ENCODE peak calls at places on chromosomes 16 and 17, in seven cellular contexts. S, H, I, U, P, M and B are unnamed samples.

GRCh38 chr17:75872434-75873351 is 5.7 kb downstream of the TRIM47 start:
- DNase-seq in S (peak), H (peak), I (no peak), U (peak), P (peak), M (peak), B (peak)

GRCh38 chr16:19861811-19862327 is 22.8 kb downstream of the GPRC5B start:
- DNase-seq in S (no peak), H (no peak), I (no peak), U (peak), P (no peak), M (no peak), B (peak)

GRCh38 chr17:74152591-74153455 is 50.7 kb upstream of the RPL38 start:
- DNase-seq in S (no peak), H (no peak), I (no peak), U (no peak), P (peak), M (no peak), B (no peak)

GRCh38 chr16:5480796-5481195 is 383.2 kb upstream of the EEF2KMT start:
- DNase-seq in S (no peak), H (no peak), I (no peak), U (no peak), P (no peak), M (no peak), B (no peak)

GRCh38 chr17:29760279-29760721 is 137.6 kb upstream of the CORO6 start:
- DNase-seq in S (no peak), H (no peak), I (peak), U (no peak), P (no peak), M (no peak), B (peak)

GRCh38 chr16:15971435-15971805 is 22.0 kb downstream of the ABCC1 start:
- DNase-seq in S (no peak), H (no peak), I (no peak), U (no peak), P (no peak), M (no peak), B (peak)

GRCh38 chr16:47916266-47916665 is 239.5 kb downstream of the ABCC12 start:
- DNase-seq in S (no peak), H (no peak), I (no peak), U (no peak), P (no peak), M (no peak), B (no peak)

GRCh38 chr17:78128616-78129384 is at the start of gene TMC6:
- DNase-seq in S (peak), H (peak), I (no peak), U (peak), P (peak), M (peak), B (peak)

GRCh38 chr16:64206877-64207276 is 915.0 kb downstream of the CDH11 start:
- DNase-seq in S (no peak), H (no peak), I (no peak), U (no peak), P (no peak), M (no peak), B (no peak)

GRCh38 chr17:29584452-29585079 is 4.9 kb downstream of the GIT1 start:
- DNase-seq in S (no peak), H (no peak), I (no peak), U (no peak), P (peak), M (no peak), B (peak)

GRCh38 chr17:14209215-14209614 is 27.4 kb downstream of the CDRT15 start:
- DNase-seq in S (no peak), H (no peak), I (no peak), U (no peak), P (no peak), M (peak), B (no peak)

GRCh38 chr16:73510852-73511251 is 462.9 kb upstream of the ZFHX3 start:
- DNase-seq in S (peak), H (no peak), I (no peak), U (no peak), P (no peak), M (no peak), B (no peak)
- TF ChIP-seq POLR2AphosphoS5 in S (no peak), H (no peak), I (no peak), U (no peak), P (no peak), M (no peak), B (no peak)

DNA sequence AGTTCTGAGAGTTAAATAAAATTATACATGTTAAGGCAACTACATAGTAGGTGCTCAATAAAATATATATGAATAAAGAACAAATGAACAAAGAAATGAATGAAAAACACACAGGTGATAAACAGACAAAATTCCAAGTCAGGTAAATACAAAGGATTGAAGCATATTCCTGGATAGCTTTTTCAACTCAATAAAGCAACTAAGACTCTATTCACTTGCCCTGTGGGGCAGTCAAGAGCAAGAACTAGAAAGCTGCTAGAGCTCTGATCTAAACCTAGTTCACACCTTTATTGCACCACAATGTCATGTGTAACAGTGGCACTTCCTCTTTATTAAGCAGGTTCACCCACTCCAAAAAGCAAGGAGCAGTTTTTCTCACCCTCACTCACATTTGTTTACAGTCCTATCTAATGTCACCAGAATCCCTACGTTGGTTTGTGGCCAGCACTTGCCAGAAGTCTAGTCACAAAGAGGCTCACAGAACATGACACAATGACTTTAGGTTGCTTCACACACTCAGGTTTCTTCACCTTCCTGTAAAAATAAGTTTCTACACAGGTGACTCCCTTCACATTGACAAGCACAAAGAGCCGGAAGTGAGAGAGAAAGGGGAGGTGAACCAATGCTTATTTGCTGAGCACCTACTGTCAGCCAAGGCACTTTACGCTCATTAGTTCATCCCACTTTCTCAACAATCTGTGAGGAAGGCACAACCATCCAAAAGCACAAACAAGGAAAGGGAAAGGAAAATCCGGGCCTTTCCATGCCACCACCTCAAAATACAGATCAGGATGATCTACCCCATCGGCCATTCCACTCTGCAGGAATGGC is 70.8 kb downstream of the XPO6 start:
- DNase-seq in S (peak), H (peak), I (peak), U (no peak), P (no peak), M (peak), B (peak)
- TF ChIP-seq POLR2AphosphoS5 in S (no peak), H (peak), I (peak), U (no peak), P (no peak), M (no peak), B (no peak)

GRCh38 chr17:7177210-7177953 is 1.8 kb downstream of the ASGR1 start:
- DNase-seq in S (peak), H (peak), I (no peak), U (peak), P (no peak), M (peak), B (peak)
- TF ChIP-seq POLR2AphosphoS5 in S (no peak), H (no peak), I (no peak), U (no peak), P (no peak), M (no peak), B (no peak)

DNA sequence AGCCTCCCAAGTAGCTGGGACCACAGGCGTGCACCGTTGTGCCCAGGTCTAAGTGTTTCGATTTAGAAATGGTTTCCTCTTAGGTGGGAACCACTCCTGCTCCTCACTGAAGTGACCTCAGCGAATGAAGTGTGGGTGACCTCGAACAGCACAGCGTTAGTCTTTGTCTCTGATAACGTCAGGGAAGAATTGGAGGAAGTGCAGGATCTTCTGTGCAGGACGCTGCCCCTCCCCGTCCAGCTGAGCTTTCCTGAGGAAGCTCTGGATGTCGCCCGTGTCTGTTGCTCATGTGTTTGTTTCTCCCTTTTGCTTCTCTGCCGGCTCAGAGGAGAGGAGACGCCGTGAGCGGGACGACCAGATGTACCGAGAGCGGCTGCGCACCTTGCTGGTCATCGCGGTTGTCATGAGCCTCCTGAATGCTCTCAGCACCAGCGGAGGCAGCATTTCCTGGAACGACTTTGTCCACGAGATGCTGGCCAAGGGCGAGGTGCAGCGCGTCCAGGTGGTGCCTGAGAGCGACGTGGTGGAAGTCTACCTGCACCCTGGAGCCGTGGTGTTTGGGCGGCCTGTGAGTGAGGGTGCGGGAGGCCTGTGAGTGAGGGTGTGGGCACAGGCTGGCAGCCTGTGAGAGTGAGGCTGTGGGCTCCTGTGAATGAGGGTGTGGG is 15.6 kb downstream of the SPG7 start:
- DNase-seq in S (no peak), H (no peak), I (no peak), U (no peak), P (no peak), M (no peak), B (no peak)
- TF ChIP-seq POLR2AphosphoS5 in S (no peak), H (no peak), I (no peak), U (no peak), P (no peak), M (no peak), B (no peak)